ENCODE peak calls at places on chromosomes 1 and 21, in six cellular contexts. V, L, X, K, F and A are unnamed samples.
A peak's percentile ranks its signal among the peaks of the same experiment; 100 is the strongest.

GRCh38 chr1:88052162-88052561 is 631.9 kb upstream of the PKN2 start:
- DNase-seq in V (no peak), L (no peak), X (no peak), K (peak; percentile 9), F (no peak), A (no peak)

GRCh38 chr1:3471356-3472087 is 17.1 kb downstream of the ARHGEF16 start:
- DNase-seq in V (peak; percentile 51), L (peak; percentile 36), X (peak; percentile 64), K (peak; percentile 35), F (no peak), A (peak; percentile 67)

GRCh38 chr21:27104749-27105439 is 138.0 kb upstream of the ADAMTS5 start:
- DNase-seq in V (peak; percentile 53), L (no peak), X (peak; percentile 13), K (no peak), F (no peak), A (no peak)

GRCh38 chr1:28136636-28137613 is 39.6 kb downstream of the PTAFR start:
- DNase-seq in V (peak; percentile 57), L (no peak), X (no peak), K (no peak), F (no peak), A (no peak)

GRCh38 chr21:27371065-27371464 is 404.2 kb upstream of the ADAMTS5 start:
- DNase-seq in V (no peak), L (no peak), X (no peak), K (no peak), F (no peak), A (no peak)

GRCh38 chr1:182035097-182035770 is 26.3 kb downstream of the ZNF648 start:
- DNase-seq in V (no peak), L (no peak), X (no peak), K (no peak), F (no peak), A (no peak)

GRCh38 chr21:40333731-40334130 is 466.5 kb downstream of the PCP4 start:
- DNase-seq in V (no peak), L (no peak), X (no peak), K (no peak), F (no peak), A (no peak)

GRCh38 chr1:106676021-106676420 is 380.5 kb upstream of the PRMT6 start:
- DNase-seq in V (peak; percentile 48), L (no peak), X (peak; percentile 65), K (no peak), F (no peak), A (no peak)

GRCh38 chr1:26169669-26170471 is at the start of gene ZNF593:
- DNase-seq in V (peak; percentile 89), L (peak; percentile 91), X (peak; percentile 96), K (peak; percentile 88), F (peak; percentile 95), A (peak; percentile 94)

GRCh38 chr1:241844593-241844992 is 3.4 kb upstream of the EXO1 start:
- DNase-seq in V (no peak), L (no peak), X (no peak), K (no peak), F (no peak), A (no peak)

GRCh38 chr1:148362141-148362929 is 120.8 kb downstream of the PPIAL4G start:
- DNase-seq in V (peak; percentile 97), L (no peak), X (peak; percentile 58), K (no peak), F (no peak), A (peak; percentile 79)

GRCh38 chr1:247224822-247225221 is 31.1 kb upstream of the VN1R5 start:
- DNase-seq in V (no peak), L (no peak), X (no peak), K (no peak), F (no peak), A (no peak)

GRCh38 chr1:16181887-16182719 is 26.2 kb upstream of the EPHA2 start:
- DNase-seq in V (peak; percentile 87), L (peak; percentile 75), X (peak; percentile 95), K (peak; percentile 96), F (peak; percentile 91), A (peak; percentile 87)

GRCh38 chr1:165827199-165828102 is at the start of gene UCK2:
- DNase-seq in V (peak; percentile 79), L (peak; percentile 72), X (peak; percentile 81), K (peak; percentile 81), F (peak; percentile 73), A (peak; percentile 80)

GRCh38 chr1:165829888-165830287 is 2.5 kb downstream of the UCK2 start:
- DNase-seq in V (no peak), L (no peak), X (no peak), K (no peak), F (no peak), A (no peak)

GRCh38 chr1:165826565-165826964 is 849 bp upstream of the UCK2 start:
- DNase-seq in V (no peak), L (no peak), X (no peak), K (no peak), F (no peak), A (no peak)

GRCh38 chr1:165828581-165829329 is 1.3 kb downstream of the UCK2 start:
- DNase-seq in V (peak; percentile 84), L (peak; percentile 23), X (peak; percentile 87), K (peak; percentile 86), F (peak; percentile 52), A (no peak)

GRCh38 chr1:165828103-165828558 is 717 bp downstream of the UCK2 start:
- DNase-seq in V (peak; percentile 38), L (no peak), X (peak; percentile 48), K (peak; percentile 49), F (peak; percentile 61), A (peak; percentile 46)
- H3K4me3 ChIP-seq in V (peak overlapping the region; percentile 90), L (peak overlapping the region; percentile 79), X (peak overlapping the region; percentile 73), K (peak overlapping the region; percentile 77), F (peak overlapping the region; percentile 89), A (peak overlapping the region; percentile 76)

DNA sequence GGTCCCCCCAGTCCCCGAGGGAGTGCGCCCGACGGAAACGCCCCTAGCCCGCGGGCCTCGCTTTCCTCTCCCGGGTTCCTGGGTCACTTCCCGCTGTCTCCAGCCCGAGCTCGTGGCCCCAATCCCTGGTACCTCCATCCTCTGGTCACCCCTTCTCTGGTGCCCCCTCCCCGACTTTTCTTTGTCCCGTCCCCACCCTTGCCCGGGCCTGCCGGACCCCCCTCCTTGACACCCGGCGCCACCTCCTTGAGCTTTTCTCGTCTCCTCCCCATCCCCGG is 320 bp upstream of the RIPPLY3 start:
- DNase-seq in V (no peak), L (no peak), X (no peak), K (no peak), F (no peak), A (no peak)
- H3K4me3 ChIP-seq in V (peak overlapping the region; percentile 34), L (peak overlapping the region; percentile 50), X (peak overlapping the region; percentile 47), K (peak overlapping the region; percentile 14), F (peak overlapping the region; percentile 35), A (peak overlapping the region; percentile 41)

DNA sequence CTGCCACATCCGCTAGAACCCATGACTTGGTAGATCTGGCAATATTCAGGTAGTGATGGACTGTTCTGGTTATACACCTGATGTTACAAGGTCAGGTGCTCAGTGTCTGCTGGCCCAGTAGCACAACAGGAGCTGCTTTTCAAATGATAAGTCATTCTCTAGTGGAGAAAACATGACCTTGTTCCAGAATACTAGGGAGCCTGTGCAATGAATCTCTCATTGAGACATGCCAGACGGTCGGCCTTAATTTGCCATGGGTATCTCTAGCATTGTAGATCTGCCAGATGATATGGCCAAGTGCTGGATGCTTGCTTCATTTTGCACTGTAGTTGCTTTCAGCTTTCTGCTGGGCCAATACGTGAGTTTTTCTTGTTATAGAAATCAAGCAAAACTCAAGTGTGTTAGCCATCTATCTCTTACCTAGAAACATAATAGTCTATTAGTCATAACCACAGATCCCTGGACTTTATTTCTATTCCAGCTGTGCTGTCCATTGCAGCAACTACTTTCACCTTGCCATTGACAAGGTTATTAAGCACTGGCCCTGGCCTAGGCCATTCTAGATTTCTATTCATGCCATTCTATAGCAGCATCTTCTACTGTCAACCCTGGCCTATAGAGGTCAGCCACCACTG is 13.9 kb upstream of the CENPF start:
- DNase-seq in V (no peak), L (peak; percentile 33), X (no peak), K (no peak), F (no peak), A (no peak)
- H3K4me3 ChIP-seq in V (no peak overlapping the region), L (no peak overlapping the region), X (no peak overlapping the region), K (no peak overlapping the region), F (no peak overlapping the region), A (no peak overlapping the region)

GRCh38 chr1:35714921-35715567 is 3.6 kb downstream of the C1orf216 start:
- DNase-seq in V (no peak), L (no peak), X (peak; percentile 5), K (no peak), F (no peak), A (no peak)

GRCh38 chr1:35717911-35718476 is 690 bp downstream of the C1orf216 start:
- DNase-seq in V (peak; percentile 28), L (peak; percentile 23), X (peak; percentile 83), K (peak; percentile 51), F (no peak), A (peak; percentile 81)

GRCh38 chr1:35718492-35719336 is at the start of gene C1orf216:
- DNase-seq in V (peak; percentile 51), L (peak; percentile 52), X (peak; percentile 90), K (peak; percentile 77), F (peak; percentile 85), A (peak; percentile 78)

GRCh38 chr1:35715568-35716002 is 3.1 kb downstream of the C1orf216 start:
- DNase-seq in V (peak; percentile 79), L (no peak), X (peak; percentile 79), K (peak; percentile 65), F (peak; percentile 68), A (peak; percentile 89)
- H3K4me3 ChIP-seq in V (no peak overlapping the region), L (no peak overlapping the region), X (no peak overlapping the region), K (no peak overlapping the region), F (no peak overlapping the region), A (no peak overlapping the region)

DNA sequence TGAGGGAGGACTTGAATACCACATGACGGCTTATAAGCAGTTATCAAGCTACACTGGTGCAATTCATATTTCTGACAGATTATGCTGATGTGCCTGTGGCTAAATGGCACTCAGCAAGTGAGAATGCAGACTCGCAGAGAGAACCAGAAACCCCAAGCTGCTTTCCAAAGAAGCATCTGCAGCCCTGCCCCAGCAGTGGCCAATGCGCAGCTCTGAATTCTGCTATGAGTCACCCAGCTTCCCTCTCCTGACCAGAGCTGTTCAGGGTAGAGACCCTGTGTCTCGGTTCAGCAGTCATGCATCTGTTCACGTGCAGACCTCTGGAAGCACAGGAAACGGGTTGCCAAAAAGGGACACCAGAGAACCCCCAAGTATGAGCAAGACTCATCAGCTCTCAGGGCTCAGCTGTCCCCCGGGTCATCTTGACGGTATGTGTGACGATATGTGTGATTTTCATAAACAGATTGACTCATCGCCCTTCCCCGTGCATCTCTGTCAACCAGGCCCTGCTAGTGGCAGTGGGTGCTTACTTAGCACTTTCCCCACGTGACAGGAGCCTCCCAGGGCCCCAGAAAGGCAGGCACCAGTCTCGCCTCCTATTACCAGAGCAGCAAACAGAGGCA is 76.3 kb downstream of the ITPKB start:
- DNase-seq in V (peak; percentile 96), L (peak; percentile 92), X (peak; percentile 87), K (peak; percentile 86), F (peak; percentile 61), A (no peak)
- H3K4me3 ChIP-seq in V (peak overlapping the region; percentile 33), L (no peak overlapping the region), X (no peak overlapping the region), K (no peak overlapping the region), F (no peak overlapping the region), A (no peak overlapping the region)

DNA sequence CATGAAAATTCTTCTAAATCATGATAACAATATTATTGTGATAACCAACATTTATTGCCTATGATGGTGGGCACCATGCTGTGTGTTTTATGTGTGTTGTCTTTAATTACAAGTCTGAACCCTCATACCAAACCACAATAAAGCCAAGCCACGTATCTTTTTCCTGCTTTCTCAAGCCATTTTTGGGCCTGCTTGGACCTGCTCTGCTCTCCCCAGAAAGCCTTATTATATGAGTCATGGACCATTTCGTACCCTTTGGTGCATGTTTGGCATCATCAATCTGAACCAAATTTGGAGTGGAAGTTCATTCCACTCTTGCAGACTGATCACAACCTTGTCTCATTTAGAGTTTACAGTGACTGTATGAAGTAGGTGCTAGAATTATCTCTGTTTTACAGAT is 87.3 kb upstream of the CD53 start:
- DNase-seq in V (peak; percentile 75), L (no peak), X (no peak), K (no peak), F (no peak), A (no peak)
- H3K4me3 ChIP-seq in V (no peak overlapping the region), L (no peak overlapping the region), X (no peak overlapping the region), K (no peak overlapping the region), F (no peak overlapping the region), A (no peak overlapping the region)